ENCODE peak calls at places on chromosomes 5 and 9, in six cellular contexts. C is GM23248, M is GM23338, H is HepG2, L is OCI-LY7, I is IMR-90. E is an unnamed sample.

GRCh38 chr5:151556808-151557207 is 34.3 kb downstream of the FAT2 start:
- DNase-seq in C (no peak), M (no peak), H (no peak), L (peak), I (no peak), E (no peak)

GRCh38 chr5:15799014-15799413 is 299.0 kb downstream of the FBXL7 start:
- DNase-seq in C (no peak), M (no peak), H (no peak), L (no peak), I (no peak), E (no peak)

GRCh38 chr5:34656001-34656699 is at the start of gene RAI14:
- DNase-seq in C (peak), M (peak), H (peak), L (no peak), I (peak), E (peak)

GRCh38 chr5:142769793-142770649 is at the start of gene ARHGAP26:
- DNase-seq in C (peak), M (peak), H (peak), L (peak), I (peak), E (peak)

GRCh38 chr9:86749530-86750275 is 197.6 kb downstream of the GAS1 start:
- DNase-seq in C (peak), M (no peak), H (no peak), L (no peak), I (peak), E (no peak)

GRCh38 chr9:127785933-127786772 is at the start of gene CDK9:
- DNase-seq in C (peak), M (peak), H (peak), L (peak), I (peak), E (peak)

GRCh38 chr5:128905225-128906110 is 59.8 kb upstream of the SLC27A6 start:
- DNase-seq in C (peak), M (peak), H (peak), L (peak), I (peak), E (peak)

GRCh38 chr5:58933891-58934628 is 351.2 kb downstream of the RAB3C start:
- DNase-seq in C (no peak), M (no peak), H (no peak), L (no peak), I (no peak), E (no peak)

GRCh38 chr5:104909803-104910202 is 1347.2 kb upstream of the NUDT12 start:
- DNase-seq in C (no peak), M (no peak), H (no peak), L (no peak), I (no peak), E (no peak)

GRCh38 chr9:89807101-89807395 is 202.2 kb downstream of the GADD45G start:
- DNase-seq in C (no peak), M (no peak), H (no peak), L (no peak), I (no peak), E (no peak)

GRCh38 chr5:9545959-9546851 is at the start of gene SEMA5A:
- DNase-seq in C (peak), M (peak), H (no peak), L (no peak), I (peak), E (peak)

GRCh38 chr5:120052916-120053828 is 410.9 kb upstream of the PRR16 start:
- DNase-seq in C (no peak), M (no peak), H (no peak), L (no peak), I (no peak), E (no peak)

GRCh38 chr5:137186759-137187461 is 312.2 kb downstream of the SPOCK1 start:
- DNase-seq in C (peak), M (no peak), H (no peak), L (no peak), I (peak), E (no peak)

GRCh38 chr9:19145881-19146280 is 18.6 kb upstream of the PLIN2 start:
- DNase-seq in C (no peak), M (no peak), H (no peak), L (no peak), I (no peak), E (no peak)

GRCh38 chr5:32299059-32299677 is 13.6 kb downstream of the MTMR12 start:
- DNase-seq in C (no peak), M (no peak), H (no peak), L (peak), I (no peak), E (no peak)

GRCh38 chr5:142428036-142428772 is 103.4 kb upstream of the SPRY4 start:
- DNase-seq in C (no peak), M (no peak), H (no peak), L (no peak), I (no peak), E (no peak)

GRCh38 chr9:37495571-37495970 is 9.8 kb downstream of the POLR1E start:
- DNase-seq in C (no peak), M (no peak), H (no peak), L (no peak), I (no peak), E (no peak)

GRCh38 chr5:82151217-82151616 is 126.9 kb downstream of the RPS23 start:
- DNase-seq in C (no peak), M (no peak), H (no peak), L (no peak), I (no peak), E (no peak)

GRCh38 chr5:100791376-100791775 is 111.7 kb downstream of the ST8SIA4 start:
- DNase-seq in C (no peak), M (no peak), H (no peak), L (no peak), I (no peak), E (no peak)

GRCh38 chr5:100647461-100648230 is 112.5 kb downstream of the FAM174A start:
- DNase-seq in C (peak), M (peak), H (no peak), L (no peak), I (no peak), E (no peak)

GRCh38 chr9:7223981-7224380 is 466.2 kb downstream of the KDM4C start:
- DNase-seq in C (peak), M (no peak), H (no peak), L (no peak), I (no peak), E (no peak)

GRCh38 chr5:25500635-25501034 is 855.9 kb upstream of the CDH10 start:
- DNase-seq in C (no peak), M (peak), H (no peak), L (no peak), I (no peak), E (no peak)

GRCh38 chr9:113590991-113591898 is 127.7 kb downstream of the RGS3 start:
- DNase-seq in C (peak), M (peak), H (peak), L (peak), I (peak), E (peak)

GRCh38 chr9:23643656-23644258 is 182.3 kb downstream of the ELAVL2 start:
- DNase-seq in C (no peak), M (no peak), H (no peak), L (no peak), I (no peak), E (no peak)

GRCh38 chr5:169221519-169221918 is 79.4 kb downstream of the SLIT3 start:
- DNase-seq in C (no peak), M (no peak), H (no peak), L (no peak), I (no peak), E (no peak)

GRCh38 chr5:118042076-118042475 is 946.3 kb downstream of the DTWD2 start:
- DNase-seq in C (no peak), M (no peak), H (no peak), L (no peak), I (no peak), E (no peak)

GRCh38 chr9:1042466-1042865 is 7.7 kb upstream of the DMRT2 start:
- DNase-seq in C (no peak), M (peak), H (no peak), L (no peak), I (no peak), E (peak)

GRCh38 chr9:37499297-37499696 is 13.5 kb downstream of the POLR1E start:
- DNase-seq in C (no peak), M (no peak), H (no peak), L (no peak), I (no peak), E (no peak)

GRCh38 chr9:131650254-131650653 is 89.6 kb downstream of the RAPGEF1 start:
- DNase-seq in C (peak), M (no peak), H (no peak), L (no peak), I (peak), E (no peak)

GRCh38 chr9:27094640-27095039 is 14.4 kb upstream of the TEK start:
- DNase-seq in C (peak), M (no peak), H (no peak), L (no peak), I (peak), E (no peak)

GRCh38 chr9:33185858-33186257 is 18.7 kb upstream of the B4GALT1 start:
- DNase-seq in C (no peak), M (peak), H (no peak), L (no peak), I (no peak), E (no peak)

GRCh38 chr5:6715758-6716633 is 2.8 kb downstream of the TENT4A start:
- DNase-seq in C (no peak), M (no peak), H (no peak), L (peak), I (no peak), E (no peak)

GRCh38 chr5:95895771-95896170 is 65.9 kb downstream of the ELL2 start:
- DNase-seq in C (no peak), M (peak), H (no peak), L (no peak), I (no peak), E (peak)

GRCh38 chr9:130042406-130042930 is 521 bp downstream of the FNBP1 start:
- DNase-seq in C (peak), M (peak), H (no peak), L (peak), I (no peak), E (peak)

GRCh38 chr5:173472784-173473278 is 143.6 kb downstream of the BOD1 start:
- DNase-seq in C (peak), M (no peak), H (no peak), L (no peak), I (peak), E (no peak)

GRCh38 chr5:92505925-92506324 is 1075.1 kb downstream of the NR2F1-AS1 start:
- DNase-seq in C (peak), M (no peak), H (no peak), L (no peak), I (peak), E (no peak)

GRCh38 chr9:14529629-14530028 is 163.6 kb downstream of the ZDHHC21 start:
- DNase-seq in C (no peak), M (no peak), H (no peak), L (no peak), I (no peak), E (no peak)

GRCh38 chr9:133495327-133496293 is 16.7 kb upstream of the SLC2A6 start:
- DNase-seq in C (no peak), M (no peak), H (no peak), L (no peak), I (no peak), E (no peak)

GRCh38 chr9:136438548-136438908 is 1.1 kb downstream of the INPP5E start:
- DNase-seq in C (peak), M (peak), H (no peak), L (peak), I (peak), E (peak)

GRCh38 chr5:65037845-65038815 is 269.4 kb downstream of the CWC27 start:
- DNase-seq in C (peak), M (peak), H (peak), L (peak), I (no peak), E (no peak)
- H2AFZ ChIP-seq in C (peak), M (no peak), H (peak), L (peak), I (peak), E (no peak)

GRCh38 chr9:115514454-115514853 is 396.5 kb upstream of the TNC start:
- DNase-seq in C (no peak), M (peak), H (no peak), L (no peak), I (no peak), E (no peak)

GRCh38 chr9:115520626-115521025 is 402.7 kb upstream of the TNC start:
- DNase-seq in C (no peak), M (no peak), H (no peak), L (no peak), I (no peak), E (no peak)

GRCh38 chr9:115522928-115523327 is 405.0 kb upstream of the TNC start:
- DNase-seq in C (no peak), M (no peak), H (no peak), L (no peak), I (no peak), E (no peak)

GRCh38 chr9:115513148-115513547 is 395.2 kb upstream of the TNC start:
- DNase-seq in C (no peak), M (peak), H (no peak), L (no peak), I (no peak), E (no peak)

GRCh38 chr9:115517335-115518075 is 399.5 kb upstream of the TNC start:
- DNase-seq in C (peak), M (no peak), H (no peak), L (no peak), I (peak), E (no peak)
- H2AFZ ChIP-seq in C (no peak), M (no peak), H (no peak), L (no peak), I (no peak), E (no peak)

GRCh38 chr5:90184764-90185163 is 224.8 kb downstream of the CETN3 start:
- DNase-seq in C (no peak), M (no peak), H (no peak), L (no peak), I (no peak), E (no peak)
- H2AFZ ChIP-seq in C (no peak), M (no peak), H (no peak), L (no peak), I (no peak), E (no peak)

GRCh38 chr5:39469173-39469572 is 44.4 kb upstream of the DAB2 start:
- DNase-seq in C (no peak), M (no peak), H (no peak), L (no peak), I (no peak), E (no peak)

GRCh38 chr5:39476466-39477215 is 51.9 kb upstream of the DAB2 start:
- DNase-seq in C (peak), M (no peak), H (no peak), L (no peak), I (peak), E (no peak)

GRCh38 chr5:39475055-39475454 is 50.3 kb upstream of the DAB2 start:
- DNase-seq in C (peak), M (no peak), H (no peak), L (no peak), I (no peak), E (no peak)

GRCh38 chr5:39470021-39470420 is 45.2 kb upstream of the DAB2 start:
- DNase-seq in C (no peak), M (no peak), H (no peak), L (no peak), I (no peak), E (no peak)

GRCh38 chr5:39473156-39473779 is 48.5 kb upstream of the DAB2 start:
- DNase-seq in C (peak), M (no peak), H (no peak), L (no peak), I (peak), E (no peak)
- H2AFZ ChIP-seq in C (no peak), M (no peak), H (no peak), L (no peak), I (no peak), E (no peak)

GRCh38 chr5:77230727-77231469 is 20.4 kb downstream of the PDE8B start:
- DNase-seq in C (peak), M (peak), H (no peak), L (peak), I (peak), E (no peak)
- H2AFZ ChIP-seq in C (no peak), M (no peak), H (no peak), L (peak), I (no peak), E (no peak)

GRCh38 chr5:122076023-122076422 is 2.0 kb downstream of the LOX start:
- DNase-seq in C (peak), M (no peak), H (peak), L (no peak), I (no peak), E (no peak)
- H2AFZ ChIP-seq in C (no peak), M (no peak), H (no peak), L (no peak), I (no peak), E (peak)

GRCh38 chr9:72271617-72272478 is 93.2 kb downstream of the ZFAND5 start:
- DNase-seq in C (peak), M (peak), H (peak), L (peak), I (peak), E (peak)
- H2AFZ ChIP-seq in C (no peak), M (no peak), H (no peak), L (no peak), I (no peak), E (no peak)

GRCh38 chr9:98502976-98503325 is 205.8 kb downstream of the GABBR2 start:
- DNase-seq in C (peak), M (peak), H (no peak), L (no peak), I (peak), E (no peak)
- H2AFZ ChIP-seq in C (peak), M (no peak), H (no peak), L (no peak), I (peak), E (no peak)

GRCh38 chr9:121896545-121896943 is 196.6 kb downstream of the TTLL11 start:
- DNase-seq in C (no peak), M (peak), H (no peak), L (no peak), I (no peak), E (no peak)
- H2AFZ ChIP-seq in C (no peak), M (peak), H (no peak), L (no peak), I (peak), E (no peak)

DNA sequence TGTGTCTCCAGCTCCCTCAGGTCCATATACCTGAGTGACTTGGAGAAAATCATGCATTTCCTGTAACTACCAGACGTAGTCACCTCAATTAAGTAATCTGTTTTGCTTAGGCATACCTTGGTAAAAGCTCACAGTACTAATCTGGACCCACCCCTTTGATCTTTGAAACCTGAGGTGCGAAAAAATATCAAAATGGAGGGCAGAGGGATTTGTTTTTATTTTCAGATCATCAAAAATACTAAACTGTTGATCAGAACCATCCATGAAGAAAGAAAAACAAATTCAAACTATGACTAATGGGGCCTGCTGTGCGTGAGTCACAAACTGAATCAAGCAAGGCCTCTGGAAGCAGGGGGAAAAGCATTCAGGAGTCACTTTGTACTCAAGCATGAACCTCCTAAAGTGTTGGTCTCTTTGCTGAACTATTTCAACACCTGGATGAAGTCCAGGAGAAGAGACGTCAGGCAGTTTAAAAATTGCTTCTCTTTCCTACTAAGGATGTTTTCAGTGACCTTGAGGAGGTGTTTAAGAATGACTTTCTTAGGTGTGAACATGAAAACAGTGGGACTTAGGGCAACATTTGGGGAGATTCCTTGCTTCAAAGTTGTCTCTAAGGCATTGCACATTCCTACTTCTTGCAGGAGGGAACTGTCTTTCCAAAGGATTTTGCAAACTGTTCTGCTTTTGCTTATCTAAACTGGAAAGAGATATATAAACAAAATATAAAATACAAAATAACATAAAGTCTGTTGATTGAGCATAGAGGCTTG is 76.3 kb downstream of the MUSK start:
- DNase-seq in C (peak), M (no peak), H (no peak), L (no peak), I (peak), E (no peak)
- H2AFZ ChIP-seq in C (peak), M (peak), H (no peak), L (no peak), I (no peak), E (peak)